ENCODE peak calls at places on chromosomes 7 and 10, in six cellular contexts. A, R, L, H, E and M are unnamed samples.
A peak's percentile ranks its signal among the peaks of the same experiment; 100 is the strongest.

GRCh38 chr10:33252794-33253203 is 81.7 kb downstream of the NRP1 start:
- DNase-seq in A (no peak), H (peak; percentile 75), E (no peak), L (no peak), R (no peak), M (no peak)

GRCh38 chr10:110458583-110458920 is 39.2 kb upstream of the DUSP5 start:
- DNase-seq in H (no peak), A (no peak), E (no peak), R (no peak), L (no peak), M (no peak)

GRCh38 chr7:102891693-102892261 is 21.0 kb upstream of the LRRC17 start:
- DNase-seq in R (no peak), A (no peak), L (peak; percentile 46), H (peak; percentile 88), E (no peak), M (peak; percentile 56)

GRCh38 chr10:73054286-73054685 is 42.4 kb downstream of the P4HA1 start:
- DNase-seq in H (no peak), A (no peak), E (no peak), L (no peak), R (no peak), M (no peak)

GRCh38 chr7:151311294-151311864 is 30.2 kb upstream of the NUB1 start:
- DNase-seq in E (no peak), L (no peak), A (no peak), R (no peak), H (no peak), M (no peak)

GRCh38 chr10:30047430-30047829 is 12.0 kb downstream of the JCAD start:
- DNase-seq in L (no peak), R (no peak), H (no peak), A (no peak), E (no peak), M (no peak)

GRCh38 chr10:122445904-122446303 is 8.5 kb upstream of the ARMS2 start:
- DNase-seq in H (no peak), A (no peak), R (no peak), L (no peak), E (no peak), M (no peak)

GRCh38 chr7:27140108-27140842 is 3.2 kb downstream of the HOXA5 start:
- DNase-seq in L (no peak), E (no peak), H (no peak), R (no peak), A (no peak), M (no peak)

GRCh38 chr10:88236121-88236743 is 346.9 kb downstream of the RNLS start:
- DNase-seq in H (peak; percentile 67), A (no peak), R (no peak), L (no peak), E (no peak), M (no peak)

GRCh38 chr7:22173884-22174573 is 182.9 kb downstream of the RAPGEF5 start:
- DNase-seq in R (no peak), H (no peak), L (no peak), E (no peak), A (no peak), M (no peak)

GRCh38 chr10:89861584-89862287 is 160.3 kb downstream of the KIF20B start:
- DNase-seq in E (peak; percentile 7), L (no peak), R (no peak), A (no peak), H (peak; percentile 67), M (no peak)

GRCh38 chr7:3259711-3260424 is 41.2 kb upstream of the SDK1 start:
- DNase-seq in H (peak; percentile 49), A (no peak), R (no peak), L (no peak), E (no peak), M (no peak)

GRCh38 chr10:119333146-119333792 is 125.9 kb downstream of the GRK5 start:
- DNase-seq in L (no peak), R (no peak), E (no peak), A (peak; percentile 48), H (no peak), M (no peak)

GRCh38 chr7:128030999-128031681 is at the start of gene LRRC4:
- DNase-seq in H (peak; percentile 61), R (peak; percentile 24), L (no peak), A (no peak), E (peak; percentile 54), M (no peak)

GRCh38 chr7:42247301-42247700 is 10.3 kb upstream of the GLI3 start:
- DNase-seq in L (no peak), A (no peak), R (no peak), H (peak; percentile 78), E (no peak), M (no peak)

GRCh38 chr7:158676898-158677297 is 27.7 kb downstream of the NCAPG2 start:
- DNase-seq in L (no peak), E (no peak), R (no peak), A (no peak), H (no peak), M (no peak)

GRCh38 chr10:63593576-63593975 is 72.4 kb downstream of the REEP3 start:
- DNase-seq in H (peak; percentile 65), A (no peak), L (no peak), E (no peak), R (no peak), M (no peak)

GRCh38 chr7:41886906-41887311 is 184.0 kb upstream of the INHBA start:
- DNase-seq in L (peak; percentile 27), R (no peak), H (peak; percentile 95), E (no peak), A (no peak), M (peak; percentile 85)

GRCh38 chr7:100585511-100586265 is at the start of gene LRCH4:
- DNase-seq in E (peak; percentile 41), A (peak; percentile 39), R (no peak), L (peak; percentile 63), H (no peak), M (peak; percentile 79)

GRCh38 chr7:63072806-63073205 is 925.8 kb upstream of the ZNF722 start:
- DNase-seq in L (no peak), E (no peak), A (no peak), H (no peak), R (no peak), M (peak; percentile 38)

GRCh38 chr10:120456143-120456625 is 843 bp upstream of the PLPP4 start:
- DNase-seq in L (no peak), R (no peak), H (no peak), E (peak; percentile 63), A (no peak), M (no peak)

GRCh38 chr10:24215193-24215592 is 6.3 kb downstream of the KIAA1217 start:
- DNase-seq in H (no peak), E (no peak), A (no peak), L (no peak), R (no peak), M (no peak)

GRCh38 chr10:4514445-4515108 is 311.4 kb upstream of the AKR1E2 start:
- DNase-seq in A (no peak), H (peak; percentile 42), L (peak; percentile 57), R (no peak), E (no peak), M (peak; percentile 78)

GRCh38 chr10:122461367-122461728 is at the start of gene HTRA1:
- DNase-seq in L (peak; percentile 69), E (no peak), H (peak; percentile 80), R (peak; percentile 74), A (no peak), M (peak; percentile 93)

GRCh38 chr7:41107938-41108448 is 594.9 kb downstream of the INHBA start:
- DNase-seq in H (no peak), E (no peak), R (no peak), A (no peak), L (no peak), M (no peak)